ENCODE peak calls at places on chromosomes 5 and 9, in seven cellular contexts. S, Y, P, K, G, Q and U are unnamed samples.

GRCh38 chr9:83649080-83649479 is 26.1 kb downstream of the IDNK start:
- DNase-seq in S (peak), Y (peak), P (peak), K (no peak), G (peak), Q (no peak), U (peak)

GRCh38 chr5:180291943-180292831 is at the start of gene MAPK9:
- DNase-seq in S (peak), Y (peak), P (peak), K (peak), G (peak), Q (no peak), U (peak)

GRCh38 chr9:27184556-27185351 is 75.7 kb downstream of the TEK start:
- DNase-seq in S (peak), Y (no peak), P (no peak), K (no peak), G (no peak), Q (peak), U (no peak)

GRCh38 chr9:114025196-114025753 is 52.8 kb downstream of the AMBP start:
- DNase-seq in S (no peak), Y (peak), P (no peak), K (no peak), G (no peak), Q (peak), U (no peak)

GRCh38 chr5:175214152-175214551 is 229.8 kb downstream of the DRD1 start:
- DNase-seq in S (no peak), Y (no peak), P (no peak), K (no peak), G (no peak), Q (no peak), U (no peak)

GRCh38 chr9:70411930-70412677 is 2.4 kb downstream of the KLF9 start:
- DNase-seq in S (peak), Y (peak), P (peak), K (peak), G (peak), Q (no peak), U (no peak)

GRCh38 chr5:68290260-68290674 is 74.7 kb downstream of the PIK3R1 start:
- DNase-seq in S (peak), Y (no peak), P (peak), K (no peak), G (peak), Q (no peak), U (no peak)

GRCh38 chr5:123001801-123002200 is 34.7 kb downstream of the PPIC start:
- DNase-seq in S (no peak), Y (no peak), P (no peak), K (no peak), G (no peak), Q (no peak), U (no peak)

GRCh38 chr9:108854094-108854493 is 1.7 kb downstream of the ACTL7B start:
- DNase-seq in S (no peak), Y (no peak), P (no peak), K (no peak), G (peak), Q (no peak), U (no peak)

GRCh38 chr5:3564136-3564535 is 31.5 kb upstream of the IRX1 start:
- DNase-seq in S (no peak), Y (no peak), P (no peak), K (no peak), G (no peak), Q (no peak), U (no peak)

GRCh38 chr5:172688735-172689572 is 47.9 kb downstream of the NEURL1B start:
- DNase-seq in S (peak), Y (no peak), P (peak), K (no peak), G (no peak), Q (no peak), U (no peak)

GRCh38 chr9:34777667-34778066 is 67.7 kb upstream of the CCL21 start:
- DNase-seq in S (no peak), Y (no peak), P (no peak), K (no peak), G (no peak), Q (no peak), U (no peak)

GRCh38 chr9:107105784-107106183 is 177.3 kb upstream of the RAD23B start:
- DNase-seq in S (no peak), Y (no peak), P (no peak), K (no peak), G (no peak), Q (peak), U (no peak)
- H3K27ac ChIP-seq in S (no peak), Y (no peak), P (no peak), K (no peak), G (no peak), Q (no peak), U (no peak)

GRCh38 chr5:53603009-53603687 is 42.7 kb downstream of the NDUFS4 start:
- DNase-seq in S (no peak), Y (no peak), P (no peak), K (no peak), G (no peak), Q (no peak), U (no peak)

GRCh38 chr5:53604309-53604708 is 43.9 kb downstream of the NDUFS4 start:
- DNase-seq in S (no peak), Y (no peak), P (no peak), K (no peak), G (no peak), Q (no peak), U (no peak)

GRCh38 chr5:53597894-53598293 is 37.5 kb downstream of the NDUFS4 start:
- DNase-seq in S (no peak), Y (no peak), P (no peak), K (no peak), G (no peak), Q (no peak), U (no peak)

GRCh38 chr5:53601570-53601969 is 41.1 kb downstream of the NDUFS4 start:
- DNase-seq in S (no peak), Y (no peak), P (no peak), K (no peak), G (no peak), Q (no peak), U (no peak)
- TF ChIP-seq POLR2AphosphoS5 in S (no peak), Y (no peak), P (no peak), K (no peak), G (no peak), Q (no peak), U (no peak)

GRCh38 chr9:118059520-118060278 is 355.5 kb downstream of the TLR4 start:
- DNase-seq in S (peak), Y (peak), P (no peak), K (no peak), G (peak), Q (no peak), U (no peak)

GRCh38 chr9:118058227-118058626 is 354.0 kb downstream of the TLR4 start:
- DNase-seq in S (no peak), Y (no peak), P (no peak), K (no peak), G (no peak), Q (no peak), U (no peak)
- H3K27ac ChIP-seq in S (no peak), Y (no peak), P (no peak), K (no peak), G (no peak), Q (no peak), U (no peak)

DNA sequence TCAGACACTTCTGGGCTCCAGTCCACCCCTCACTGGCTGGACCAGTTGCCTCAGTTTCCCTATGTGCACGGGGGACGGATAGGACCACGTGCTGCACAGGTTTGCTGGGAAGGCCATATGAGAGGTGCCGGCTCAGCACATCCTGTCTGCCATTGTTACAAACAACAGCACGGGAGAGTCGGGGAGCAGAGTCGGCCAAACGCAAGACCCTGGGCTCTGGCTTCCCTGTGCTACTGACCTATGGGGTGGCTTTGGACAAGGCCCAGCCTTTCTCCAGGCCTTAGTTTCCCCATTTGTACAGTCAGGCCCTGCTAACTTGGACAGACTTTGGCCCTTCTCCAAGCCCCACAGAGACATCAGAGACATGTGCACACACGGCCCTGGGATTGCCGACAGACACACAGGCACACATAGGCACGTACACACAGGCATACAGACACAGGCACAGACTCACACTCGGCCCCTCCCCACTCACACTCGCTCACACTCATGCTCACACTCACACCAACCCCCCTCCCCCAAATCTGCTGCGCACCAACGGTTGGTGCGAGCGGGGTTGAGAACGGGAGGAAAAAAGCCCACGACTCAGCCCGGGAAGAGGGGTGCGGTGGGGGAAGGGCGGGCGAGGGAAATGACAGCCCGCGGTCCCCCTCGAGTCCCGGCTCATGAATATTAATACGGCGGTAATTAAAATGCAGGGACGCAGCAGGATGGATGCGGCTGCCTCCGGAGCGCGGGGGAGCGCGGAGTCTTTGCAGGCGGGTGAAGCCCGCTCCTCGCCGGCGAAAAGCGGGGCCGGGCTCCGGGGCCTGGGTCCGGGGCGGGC is 133.0 kb downstream of the C9orf50 start:
- DNase-seq in S (peak), Y (no peak), P (no peak), K (peak), G (peak), Q (no peak), U (peak)
- TF ChIP-seq POLR2AphosphoS5 in S (no peak), Y (no peak), P (no peak), K (no peak), G (no peak), Q (no peak), U (no peak)

DNA sequence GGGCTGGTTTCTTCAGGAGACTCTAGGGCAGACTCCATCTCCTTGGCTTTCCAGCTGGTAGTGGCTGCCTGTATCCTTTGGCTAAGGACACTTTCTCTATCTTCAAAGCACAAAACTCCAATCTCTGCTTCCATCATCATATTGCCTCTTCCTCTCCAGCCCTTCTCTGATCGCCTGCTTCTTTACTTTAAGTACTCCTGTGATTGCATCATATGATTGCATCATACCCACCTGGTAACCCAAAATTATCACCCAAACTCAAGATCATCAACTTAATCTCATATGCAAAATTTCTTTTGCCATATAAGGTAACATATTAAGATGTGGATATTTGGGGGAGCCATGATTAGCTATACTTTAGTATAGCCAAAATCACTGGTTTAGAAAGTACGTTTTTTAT is 1092.6 kb upstream of the CDH6 start:
- DNase-seq in S (no peak), Y (no peak), P (no peak), K (no peak), G (no peak), Q (no peak), U (no peak)
- H3K27ac ChIP-seq in S (no peak), Y (no peak), P (no peak), K (no peak), G (no peak), Q (no peak), U (no peak)